ENCODE peak calls at places on chromosomes 11 and 22, in eight cellular contexts. M is SJSA1, T is mucosa of descending colon, W is adipocyte, N is psoas muscle, X is cardiac muscle cell, J is HCT116, R is H9. I is an unnamed sample. For H3K4me1, the result is how much of the 10 kb centered on the place peaks cover.

GRCh38 chr11:109864161-109864661 is 229.0 kb upstream of the ZC3H12C start:
- DNase-seq in M (no peak), N (no peak), W (peak), X (no peak), T (no peak), R (no peak), J (peak), I (no peak)

GRCh38 chr11:59427068-59427382 is 812 bp upstream of the OR5A2 start:
- DNase-seq in N (no peak), M (no peak), R (no peak), J (no peak), W (no peak), X (no peak), T (no peak), I (no peak)

GRCh38 chr11:2734181-2735052 is 34.6 kb upstream of the KCNQ1OT1 start:
- DNase-seq in N (peak), W (no peak), M (no peak), J (no peak), X (no peak), T (no peak), R (no peak), I (no peak)

GRCh38 chr11:115348404-115348803 is 155.8 kb downstream of the CADM1 start:
- DNase-seq in R (no peak), M (no peak), T (no peak), J (no peak), W (no peak), N (no peak), X (no peak), I (no peak)

GRCh38 chr11:126662055-126662790 is 306.7 kb downstream of the ST3GAL4 start:
- DNase-seq in W (no peak), N (no peak), X (no peak), R (no peak), M (no peak), T (no peak), J (no peak), I (no peak)

GRCh38 chr11:127710831-127711230 is 710.3 kb upstream of the KIRREL3 start:
- DNase-seq in X (no peak), R (no peak), W (no peak), J (no peak), T (no peak), N (no peak), M (no peak), I (no peak)

GRCh38 chr11:10303558-10304363 is 1.1 kb upstream of the ADM start:
- DNase-seq in X (peak), R (peak), J (no peak), M (peak), T (peak), W (peak), N (peak), I (peak)

GRCh38 chr11:12729941-12730340 is 55.7 kb downstream of the TEAD1 start:
- DNase-seq in J (no peak), T (no peak), N (no peak), W (no peak), X (no peak), M (no peak), R (no peak), I (no peak)

GRCh38 chr11:120556841-120557240 is 45.3 kb downstream of the GRIK4 start:
- DNase-seq in W (no peak), J (no peak), N (no peak), R (no peak), M (no peak), X (no peak), T (no peak), I (peak)

DNA sequence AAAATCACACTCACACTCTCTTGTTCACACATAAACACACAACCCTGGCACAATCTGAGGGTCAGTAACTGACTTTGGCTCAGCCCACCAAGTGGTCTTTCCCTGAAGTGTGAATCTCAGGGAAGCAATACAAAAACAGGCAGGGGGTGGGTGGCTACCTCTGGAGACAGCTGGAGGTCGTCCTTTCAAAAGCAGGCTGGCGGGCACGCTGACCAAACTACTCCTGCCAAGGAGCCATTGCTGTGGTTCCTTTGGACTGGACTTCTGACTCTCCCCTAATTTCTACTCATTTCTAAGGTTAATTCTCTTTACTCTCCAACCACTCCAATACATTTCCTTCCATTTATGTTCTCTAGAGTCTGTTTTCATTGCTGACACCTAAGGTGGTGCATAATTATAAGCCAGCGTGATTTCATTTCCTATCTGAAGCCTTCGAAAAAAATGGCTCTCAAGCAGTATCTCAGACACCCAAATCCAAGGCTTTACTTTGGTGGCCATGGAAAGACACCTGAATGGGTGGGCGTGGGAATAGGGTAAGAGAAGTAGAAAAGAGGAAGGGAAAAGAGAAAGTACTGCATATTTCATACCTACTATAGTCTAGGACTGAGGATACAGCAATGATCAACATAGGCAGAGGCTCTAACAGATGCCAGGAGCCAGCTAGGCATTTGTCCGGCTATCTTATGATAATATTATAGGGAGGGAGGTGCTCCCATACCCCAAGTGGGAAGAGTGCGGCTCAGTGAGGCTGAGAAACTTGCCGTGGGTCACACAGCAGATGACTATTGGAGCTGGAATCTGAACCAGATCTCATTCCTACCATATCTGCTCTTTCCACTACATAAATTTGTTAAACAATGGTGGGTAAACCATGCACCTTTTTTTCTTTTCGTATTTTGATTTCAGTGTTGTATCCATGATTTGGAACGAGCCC is 22.0 kb downstream of the FZD4 start:
- DNase-seq in X (no peak), T (no peak), W (no peak), R (no peak), M (no peak), N (no peak), J (no peak), I (no peak)
- H3K4me1 ChIP-seq in X (half or more), T (under half), W (half or more), R (under half), M (under half), N (under half), J (under half), I (under half)

GRCh38 chr11:19674420-19674819 is 38.2 kb upstream of the NAV2 start:
- DNase-seq in X (no peak), W (no peak), T (no peak), R (no peak), N (no peak), J (no peak), M (no peak), I (no peak)
- H3K4me1 ChIP-seq in X (under half), W (half or more), T (under half), R (under half), N (under half), J (under half), M (under half), I (under half)

GRCh38 chr22:37505565-37505964 is 13.7 kb downstream of the CARD10 start:
- DNase-seq in W (no peak), X (no peak), J (no peak), N (no peak), R (no peak), T (no peak), M (no peak), I (no peak)

GRCh38 chr22:37502342-37503182 is 16.4 kb upstream of the MFNG start:
- DNase-seq in W (no peak), R (no peak), M (no peak), N (no peak), J (no peak), T (peak), X (no peak), I (no peak)

GRCh38 chr22:37504964-37505363 is 14.3 kb downstream of the CARD10 start:
- DNase-seq in M (no peak), N (no peak), W (no peak), X (no peak), R (no peak), T (no peak), J (no peak), I (no peak)

GRCh38 chr22:37503183-37503683 is 16.0 kb downstream of the CARD10 start:
- DNase-seq in R (no peak), X (no peak), N (no peak), T (no peak), W (no peak), M (no peak), J (no peak), I (no peak)

GRCh38 chr22:37503850-37504249 is 15.4 kb downstream of the CARD10 start:
- DNase-seq in W (no peak), N (peak), J (no peak), M (no peak), X (no peak), R (no peak), T (peak), I (no peak)
- H3K4me1 ChIP-seq in W (under half), N (under half), J (half or more), M (under half), X (under half), R (under half), T (half or more), I (under half)

GRCh38 chr11:71206186-71206585 is 46.2 kb downstream of the SHANK2 start:
- DNase-seq in R (no peak), N (no peak), M (no peak), T (peak), W (peak), J (no peak), X (peak), I (peak)
- H3K4me1 ChIP-seq in R (under half), N (under half), M (under half), T (under half), W (under half), J (under half), X (under half), I (under half)

DNA sequence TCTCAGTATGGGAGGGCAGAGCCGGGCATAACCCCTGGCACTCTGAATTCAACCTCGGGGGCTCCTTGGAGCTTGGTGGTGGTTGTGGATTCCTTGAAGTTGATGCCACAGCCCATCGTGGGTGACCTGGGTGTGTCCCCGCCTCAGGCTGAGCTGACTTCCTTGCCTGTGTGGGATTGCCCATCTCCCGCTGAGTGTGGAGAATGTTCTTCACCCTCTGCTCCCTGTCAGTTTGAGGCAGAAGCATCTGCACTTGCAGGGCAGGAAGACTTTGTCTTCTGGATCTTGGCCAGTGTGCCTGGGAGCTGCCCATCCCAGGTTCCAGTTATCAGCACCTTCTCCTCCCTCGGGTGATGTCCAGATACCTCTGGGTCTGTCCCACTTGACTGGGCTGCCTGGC is 25.3 kb downstream of the CD82 start:
- DNase-seq in X (no peak), W (no peak), N (no peak), R (no peak), J (no peak), M (no peak), T (no peak), I (no peak)
- H3K4me1 ChIP-seq in X (under half), W (under half), N (under half), R (under half), J (under half), M (under half), T (under half), I (under half)

GRCh38 chr11:62882428-62882742 is 1.7 kb downstream of the SLC3A2 start:
- DNase-seq in W (no peak), J (no peak), X (no peak), M (no peak), R (no peak), N (no peak), T (no peak), I (no peak)
- H3K4me1 ChIP-seq in W (half or more), J (half or more), X (under half), M (under half), R (under half), N (under half), T (under half), I (under half)

GRCh38 chr11:15526032-15526431 is 411.3 kb downstream of the INSC start:
- DNase-seq in T (no peak), M (no peak), J (no peak), R (no peak), W (no peak), N (no peak), X (no peak), I (no peak)
- H3K4me1 ChIP-seq in T (under half), M (under half), J (under half), R (under half), W (under half), N (under half), X (under half), I (under half)

GRCh38 chr11:114131366-114131963 is 72.0 kb downstream of the ZBTB16 start:
- DNase-seq in X (no peak), W (no peak), M (no peak), R (no peak), N (no peak), T (no peak), J (no peak), I (no peak)
- H3K4me1 ChIP-seq in X (under half), W (half or more), M (under half), R (under half), N (half or more), T (under half), J (under half), I (under half)